ENCODE peak calls at places on chromosome 6, in five cellular contexts. U, J, O, L and C are unnamed samples.

GRCh38 chr6:116876635-116877611 is at the start of gene RFX6:
- DNase-seq in U (peak), O (peak), J (peak), L (no peak), C (no peak)

GRCh38 chr6:20686142-20686541 is 151.9 kb downstream of the CDKAL1 start:
- DNase-seq in L (no peak), U (no peak), J (no peak), O (no peak), C (no peak)

GRCh38 chr6:42771741-42772100 is 10.1 kb upstream of the BICRAL start:
- DNase-seq in O (no peak), J (no peak), U (no peak), L (no peak), C (no peak)

GRCh38 chr6:66435321-66435720 is 728.3 kb upstream of the EYS start:
- DNase-seq in U (no peak), O (no peak), L (no peak), J (no peak), C (no peak)

GRCh38 chr6:49570474-49571079 is 20.1 kb downstream of the C6orf141 start:
- DNase-seq in J (no peak), O (no peak), L (no peak), U (no peak), C (peak)

GRCh38 chr6:30260036-30260504 is 46.9 kb upstream of the TRIM26 start:
- DNase-seq in L (no peak), U (no peak), O (no peak), J (no peak), C (no peak)

GRCh38 chr6:41941280-41942044 is at the start of gene CCND3:
- DNase-seq in O (peak), U (peak), L (peak), J (peak), C (peak)

GRCh38 chr6:159978291-159979135 is 9.6 kb downstream of the IGF2R start:
- DNase-seq in O (no peak), U (no peak), L (no peak), J (no peak), C (no peak)

GRCh38 chr6:150334790-150335783 is 33.7 kb upstream of the IYD start:
- DNase-seq in U (peak), L (peak), J (peak), O (no peak), C (peak)

GRCh38 chr6:36334832-36335459 is 1.7 kb downstream of the BNIP5 start:
- DNase-seq in O (no peak), J (peak), L (no peak), U (no peak), C (no peak)

GRCh38 chr6:31740397-31741223 is 805 bp downstream of the MSH5 start:
- DNase-seq in L (no peak), J (no peak), U (no peak), O (no peak), C (no peak)

GRCh38 chr6:21871831-21872230 is 278.3 kb downstream of the SOX4 start:
- DNase-seq in U (no peak), J (no peak), L (no peak), O (no peak), C (no peak)

GRCh38 chr6:21213492-21213891 is 380.1 kb upstream of the SOX4 start:
- DNase-seq in U (no peak), J (no peak), L (no peak), O (no peak), C (no peak)

GRCh38 chr6:140670013-140670412 is 1295.6 kb upstream of the CITED2 start:
- DNase-seq in J (no peak), U (no peak), L (no peak), O (no peak), C (no peak)

GRCh38 chr6:87922947-87923330 is 124.7 kb upstream of the SPACA1 start:
- DNase-seq in O (no peak), L (peak), U (no peak), J (no peak), C (no peak)

GRCh38 chr6:16683524-16684194 is 77.6 kb downstream of the ATXN1 start:
- DNase-seq in J (peak), O (no peak), U (no peak), L (no peak), C (peak)

GRCh38 chr6:11918021-11918738 is 93.9 kb upstream of the HIVEP1 start:
- DNase-seq in U (no peak), L (no peak), O (no peak), J (peak), C (peak)

GRCh38 chr6:33700391-33701050 is 11.0 kb downstream of the UQCC2 start:
- DNase-seq in J (peak), U (peak), O (peak), L (peak), C (peak)

GRCh38 chr6:333379-334002 is 41.2 kb downstream of the DUSP22 start:
- DNase-seq in O (no peak), J (no peak), L (no peak), U (no peak), C (no peak)

GRCh38 chr6:20186981-20187380 is 25.3 kb downstream of the MBOAT1 start:
- DNase-seq in O (no peak), J (no peak), L (no peak), U (no peak), C (peak)

GRCh38 chr6:163415176-163415619 is 680 bp downstream of the QKI start:
- DNase-seq in L (no peak), O (peak), U (no peak), J (no peak), C (no peak)

GRCh38 chr6:95648636-95649035 is 71.3 kb downstream of the MANEA start:
- DNase-seq in L (no peak), O (no peak), J (no peak), U (no peak), C (no peak)

GRCh38 chr6:24666097-24666615 is 543 bp downstream of the TDP2 start:
- DNase-seq in L (no peak), O (peak), U (peak), J (no peak), C (peak)

GRCh38 chr6:31210119-31210518 is 39.6 kb upstream of the POU5F1 start:
- DNase-seq in L (no peak), J (no peak), U (no peak), O (no peak), C (no peak)

GRCh38 chr6:25925808-25926325 is 4.6 kb downstream of the SLC17A2 start:
- DNase-seq in L (no peak), U (no peak), J (no peak), O (no peak), C (no peak)

GRCh38 chr6:32843321-32843978 is 397 bp downstream of the PSMB8 start:
- DNase-seq in U (peak), J (no peak), L (no peak), O (no peak), C (no peak)

GRCh38 chr6:147716434-147716833 is 207.9 kb downstream of the SAMD5 start:
- DNase-seq in U (no peak), O (no peak), J (no peak), L (no peak), C (no peak)

GRCh38 chr6:63351995-63352586 is 32.3 kb upstream of the LGSN start:
- DNase-seq in L (peak), J (no peak), U (no peak), O (no peak), C (peak)

GRCh38 chr6:65289491-65289890 is 417.5 kb downstream of the EYS start:
- DNase-seq in U (no peak), O (no peak), J (no peak), L (no peak), C (no peak)

GRCh38 chr6:23454090-23454998 is 671.7 kb upstream of the NRSN1 start:
- DNase-seq in U (no peak), L (no peak), O (no peak), J (no peak), C (no peak)

GRCh38 chr6:120219339-120219738 is 869.8 kb upstream of the MAN1A1 start:
- DNase-seq in O (no peak), L (no peak), U (no peak), J (no peak), C (no peak)

GRCh38 chr6:28943557-28944411 is 20.0 kb upstream of the TRIM27 start:
- DNase-seq in O (peak), J (peak), L (peak), U (peak), C (peak)

GRCh38 chr6:113361014-113361645 is 496.0 kb upstream of the MARCKS start:
- DNase-seq in O (no peak), L (no peak), U (no peak), J (no peak), C (peak)

GRCh38 chr6:161138545-161139303 is 135.1 kb downstream of the AGPAT4 start:
- DNase-seq in O (no peak), J (no peak), U (no peak), L (no peak), C (no peak)
- TF ChIP-seq CTCF in O (no peak), J (no peak), U (no peak), L (no peak), C (no peak)

GRCh38 chr6:4017058-4017457 is 61.9 kb downstream of the FAM217A start:
- DNase-seq in U (no peak), O (no peak), J (no peak), L (no peak), C (no peak)

GRCh38 chr6:4021133-4021861 is 57.6 kb downstream of the FAM217A start:
- DNase-seq in O (peak), J (peak), L (peak), U (peak), C (peak)

GRCh38 chr6:4017847-4018193 is 61.1 kb downstream of the FAM217A start:
- DNase-seq in J (no peak), L (no peak), O (no peak), U (no peak), C (peak)

GRCh38 chr6:4020822-4021132 is 58.2 kb downstream of the FAM217A start:
- DNase-seq in L (no peak), U (no peak), O (no peak), J (no peak), C (no peak)

DNA sequence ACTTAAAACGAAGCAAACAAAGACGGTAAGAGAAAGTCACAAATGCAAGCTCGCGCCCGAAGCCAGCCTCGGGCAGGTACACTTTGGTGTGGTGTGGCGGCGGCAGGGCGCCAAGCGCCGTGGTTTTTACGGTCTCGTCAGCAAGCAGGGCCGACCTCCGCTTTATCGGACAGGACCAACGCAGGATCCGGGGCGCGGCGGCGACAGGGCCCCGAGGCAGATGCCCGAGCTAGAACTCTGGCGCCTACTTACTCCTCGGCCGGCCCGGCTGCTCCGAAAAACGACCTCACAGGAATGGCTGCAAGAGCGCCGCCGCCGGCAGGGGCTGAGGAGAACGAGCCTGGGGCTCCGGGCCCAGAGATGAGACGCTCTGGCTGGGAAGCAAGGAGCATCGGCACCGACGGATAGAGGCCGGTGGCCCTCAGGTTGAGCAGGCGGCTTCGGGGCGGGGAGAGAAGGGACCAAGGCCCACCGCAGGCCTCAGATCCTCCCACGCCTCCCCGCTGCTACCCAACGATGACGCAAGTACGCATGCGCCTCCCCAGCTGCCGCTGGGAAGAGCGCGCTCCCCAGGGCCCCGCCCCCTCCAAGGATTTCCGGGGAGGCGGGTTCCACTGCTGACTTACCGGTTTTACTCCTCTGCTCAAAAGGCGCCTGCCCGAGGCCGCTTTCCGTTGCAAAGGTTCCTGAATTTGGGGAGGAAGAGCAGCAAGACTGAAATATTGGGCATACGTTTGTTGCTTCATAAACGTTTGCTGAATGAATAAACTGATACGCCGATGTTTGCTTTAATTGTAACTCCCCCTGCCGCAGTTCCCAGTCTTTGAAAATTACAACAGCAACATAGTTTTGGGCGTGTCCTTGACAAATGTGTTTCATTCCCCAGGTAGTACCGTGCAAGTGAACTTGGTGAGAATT is 60.5 kb downstream of the FAM217A start:
- DNase-seq in L (peak), O (peak), U (peak), J (peak), C (peak)
- TF ChIP-seq CTCF in L (peak), O (no peak), U (no peak), J (no peak), C (peak)

GRCh38 chr6:40249935-40250334 is 315.7 kb upstream of the MOCS1 start:
- DNase-seq in U (no peak), L (no peak), O (no peak), J (no peak), C (no peak)

GRCh38 chr6:40252531-40253258 is 318.4 kb upstream of the MOCS1 start:
- DNase-seq in L (no peak), U (no peak), J (no peak), O (no peak), C (no peak)

GRCh38 chr6:40247516-40248115 is 313.4 kb upstream of the MOCS1 start:
- DNase-seq in L (no peak), U (no peak), O (no peak), J (no peak), C (no peak)

GRCh38 chr6:40256831-40257230 is 322.6 kb upstream of the MOCS1 start:
- DNase-seq in O (no peak), L (no peak), U (no peak), J (no peak), C (no peak)

DNA sequence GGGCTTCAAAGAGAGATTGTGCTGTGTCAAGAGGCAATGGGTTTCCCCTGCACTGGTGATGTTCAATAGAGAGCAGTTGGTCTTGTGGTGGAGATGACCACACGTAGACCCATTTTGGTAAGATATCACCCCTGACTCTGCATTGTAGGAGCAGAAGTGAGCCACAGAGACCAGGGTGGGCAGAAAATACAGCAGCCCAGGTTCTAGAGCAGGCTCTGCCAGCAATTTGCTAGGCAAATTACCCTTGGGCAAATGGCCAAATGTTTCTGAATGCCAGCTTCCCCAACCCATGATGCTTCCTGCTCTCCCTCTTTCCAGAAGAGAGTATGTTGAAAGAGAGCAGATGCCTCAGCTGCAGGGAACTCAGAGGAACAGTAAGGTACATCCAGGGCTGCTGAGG is 317.3 kb upstream of the MOCS1 start:
- DNase-seq in J (no peak), O (no peak), U (no peak), L (no peak), C (no peak)
- TF ChIP-seq CTCF in J (no peak), O (no peak), U (no peak), L (no peak), C (no peak)

GRCh38 chr6:126083875-126084274 is 97.5 kb downstream of the TRMT11 start:
- DNase-seq in L (no peak), O (no peak), U (no peak), J (no peak), C (no peak)

GRCh38 chr6:126075335-126076071 is 89.2 kb downstream of the TRMT11 start:
- DNase-seq in O (no peak), J (no peak), U (no peak), L (no peak), C (no peak)

GRCh38 chr6:126076992-126077664 is 90.8 kb downstream of the TRMT11 start:
- DNase-seq in L (no peak), J (no peak), O (no peak), U (no peak), C (no peak)

GRCh38 chr6:126072834-126073233 is 86.5 kb downstream of the TRMT11 start:
- DNase-seq in U (no peak), L (no peak), O (no peak), J (no peak), C (no peak)

DNA sequence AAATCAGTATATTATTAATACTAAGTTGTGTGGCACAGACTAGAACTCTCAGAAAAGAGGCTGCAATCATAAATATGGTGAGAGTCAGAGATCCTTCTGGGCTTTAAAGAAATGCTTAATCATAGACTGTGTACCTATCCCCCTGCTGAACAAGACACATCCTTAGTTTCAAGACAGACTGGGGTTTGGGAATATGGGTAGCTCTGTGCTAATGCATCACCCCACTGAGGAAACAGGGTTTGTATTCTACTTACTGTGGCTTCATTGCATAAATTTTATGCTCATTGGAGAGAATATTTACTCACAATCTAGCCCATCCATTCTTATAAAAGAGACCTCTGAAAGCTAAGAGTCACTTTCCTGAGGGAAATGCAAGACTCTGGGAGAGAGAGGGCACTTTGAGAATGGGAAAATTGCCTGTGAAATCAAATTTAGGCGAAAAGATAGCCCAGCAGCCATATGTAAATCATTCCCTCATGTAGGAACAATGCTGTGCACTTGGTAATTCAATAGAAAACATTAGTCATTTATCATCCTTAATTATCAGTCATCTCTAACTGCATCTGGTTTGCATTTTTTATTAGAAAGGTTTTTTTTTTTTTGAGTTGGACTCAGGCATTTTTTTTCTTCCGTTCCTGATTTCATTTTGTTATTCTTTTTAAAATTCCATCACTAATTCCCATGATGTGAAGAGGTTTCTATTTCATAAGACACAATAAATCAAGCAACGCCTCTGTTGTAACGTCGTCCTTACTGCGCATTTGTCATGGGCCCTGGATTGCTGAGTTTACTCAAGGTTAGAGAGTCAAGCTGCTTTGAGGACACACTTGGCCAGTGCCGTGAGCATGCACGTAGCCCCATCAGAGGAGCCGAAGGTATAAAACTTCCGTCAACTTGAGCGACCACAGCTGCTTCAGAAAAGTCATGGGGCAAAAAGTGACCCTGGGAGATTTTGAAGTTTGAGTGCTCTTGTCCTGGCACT is 91.8 kb downstream of the TRMT11 start:
- DNase-seq in U (no peak), L (no peak), O (no peak), J (peak), C (peak)
- TF ChIP-seq CTCF in U (no peak), L (no peak), O (no peak), J (no peak), C (no peak)

GRCh38 chr6:7897461-7898192 is 13.0 kb downstream of the TXNDC5 start:
- DNase-seq in L (peak), J (no peak), U (no peak), O (no peak), C (no peak)
- TF ChIP-seq CTCF in L (no peak), J (no peak), U (no peak), O (no peak), C (no peak)

GRCh38 chr6:130749402-130749801 is 77.8 kb upstream of the SMLR1 start:
- DNase-seq in J (no peak), O (no peak), U (peak), L (no peak), C (no peak)
- TF ChIP-seq CTCF in J (no peak), O (no peak), U (no peak), L (peak), C (peak)

GRCh38 chr6:46983007-46983411 is 59.1 kb downstream of the ADGRF1 start:
- DNase-seq in U (no peak), J (no peak), O (no peak), L (no peak), C (peak)
- TF ChIP-seq CTCF in U (no peak), J (no peak), O (no peak), L (no peak), C (no peak)

GRCh38 chr6:7650876-7651275 is 60.9 kb downstream of the SNRNP48 start:
- DNase-seq in L (no peak), U (no peak), O (no peak), J (no peak), C (peak)
- TF ChIP-seq CTCF in L (no peak), U (no peak), O (no peak), J (no peak), C (no peak)

GRCh38 chr6:109766167-109766566 is 75.1 kb downstream of the FIG4 start:
- DNase-seq in U (no peak), J (no peak), L (no peak), O (no peak), C (no peak)

GRCh38 chr6:109760208-109760607 is 69.1 kb downstream of the FIG4 start:
- DNase-seq in O (no peak), L (no peak), U (no peak), J (no peak), C (no peak)

GRCh38 chr6:109759098-109759855 is 68.2 kb downstream of the FIG4 start:
- DNase-seq in O (no peak), J (no peak), U (no peak), L (no peak), C (no peak)

GRCh38 chr6:109762769-109763450 is 71.8 kb downstream of the FIG4 start:
- DNase-seq in U (no peak), L (no peak), O (no peak), J (no peak), C (no peak)

GRCh38 chr6:109762166-109762565 is 71.1 kb downstream of the FIG4 start:
- DNase-seq in O (no peak), L (no peak), U (no peak), J (no peak), C (no peak)
- TF ChIP-seq CTCF in O (no peak), L (no peak), U (no peak), J (no peak), C (no peak)

GRCh38 chr6:166772518-166772917 is 145.5 kb upstream of the RPS6KA2 start:
- DNase-seq in L (no peak), O (no peak), U (no peak), J (no peak), C (no peak)
- TF ChIP-seq CTCF in L (peak), O (no peak), U (no peak), J (no peak), C (peak)